ENCODE peak calls at places on chromosomes 3 and 15, in nine cellular contexts. One of them, this sample, is unnamed.

GRCh38 chr3:31456373-31456772 is 76.4 kb upstream of the STT3B start:
- DNase-seq in SK-N-SH: no peak
- DNase-seq in WTC11: no peak
- DNase-seq in K562: no peak
- DNase-seq in A549: no peak
- DNase-seq in HepG2: no peak
- DNase-seq in GM12878: no peak
- DNase-seq in HCT116: no peak
- DNase-seq in H1: no peak
- DNase-seq in this sample: peak

GRCh38 chr3:58576716-58577115 is 475 bp downstream of the FAM107A start:
- DNase-seq in H1: no peak
- DNase-seq in HCT116: no peak
- DNase-seq in WTC11: no peak
- DNase-seq in GM12878: no peak
- DNase-seq in K562: no peak
- DNase-seq in HepG2: no peak
- DNase-seq in A549: no peak
- DNase-seq in SK-N-SH: no peak
- DNase-seq in this sample: no peak

GRCh38 chr3:193915613-193916012 is 220.3 kb upstream of the HES1 start:
- DNase-seq in A549: no peak
- DNase-seq in H1: no peak
- DNase-seq in WTC11: no peak
- DNase-seq in HCT116: no peak
- DNase-seq in GM12878: no peak
- DNase-seq in K562: no peak
- DNase-seq in SK-N-SH: no peak
- DNase-seq in HepG2: no peak
- DNase-seq in this sample: no peak

GRCh38 chr3:130644600-130645232 is 101.9 kb downstream of the PIK3R4 start:
- DNase-seq in A549: no peak
- DNase-seq in GM12878: no peak
- DNase-seq in H1: no peak
- DNase-seq in K562: no peak
- DNase-seq in SK-N-SH: no peak
- DNase-seq in HCT116: no peak
- DNase-seq in WTC11: no peak
- DNase-seq in HepG2: no peak
- DNase-seq in this sample: no peak

GRCh38 chr3:99351097-99351496 is 287.3 kb upstream of the COL8A1 start:
- DNase-seq in SK-N-SH: no peak
- DNase-seq in K562: no peak
- DNase-seq in HepG2: no peak
- DNase-seq in GM12878: no peak
- DNase-seq in A549: no peak
- DNase-seq in HCT116: no peak
- DNase-seq in WTC11: no peak
- DNase-seq in H1: no peak
- DNase-seq in this sample: no peak

GRCh38 chr15:35813573-35813972 is 267.6 kb upstream of the DPH6 start:
- DNase-seq in H1: no peak
- DNase-seq in HepG2: no peak
- DNase-seq in K562: no peak
- DNase-seq in A549: no peak
- DNase-seq in HCT116: no peak
- DNase-seq in GM12878: no peak
- DNase-seq in WTC11: no peak
- DNase-seq in SK-N-SH: no peak
- DNase-seq in this sample: no peak

GRCh38 chr15:36506733-36507356 is 72.6 kb upstream of the CDIN1 start:
- DNase-seq in K562: no peak
- DNase-seq in HCT116: no peak
- DNase-seq in SK-N-SH: no peak
- DNase-seq in GM12878: no peak
- DNase-seq in HepG2: peak
- DNase-seq in A549: no peak
- DNase-seq in WTC11: no peak
- DNase-seq in H1: no peak
- DNase-seq in this sample: no peak

GRCh38 chr3:186331043-186331442 is 31.0 kb downstream of the DGKG start:
- DNase-seq in HepG2: no peak
- DNase-seq in SK-N-SH: no peak
- DNase-seq in K562: no peak
- DNase-seq in HCT116: no peak
- DNase-seq in A549: no peak
- DNase-seq in H1: no peak
- DNase-seq in GM12878: no peak
- DNase-seq in WTC11: no peak
- DNase-seq in this sample: no peak

GRCh38 chr3:17032407-17033034 is 147.8 kb downstream of the PLCL2 start:
- DNase-seq in K562: peak
- DNase-seq in H1: no peak
- DNase-seq in HCT116: peak
- DNase-seq in A549: peak
- DNase-seq in GM12878: no peak
- DNase-seq in SK-N-SH: peak
- DNase-seq in WTC11: no peak
- DNase-seq in HepG2: peak
- DNase-seq in this sample: peak

GRCh38 chr15:38516636-38517035 is 48.0 kb downstream of the RASGRP1 start:
- DNase-seq in HCT116: no peak
- DNase-seq in HepG2: no peak
- DNase-seq in GM12878: no peak
- DNase-seq in K562: no peak
- DNase-seq in WTC11: no peak
- DNase-seq in H1: no peak
- DNase-seq in A549: no peak
- DNase-seq in SK-N-SH: no peak
- DNase-seq in this sample: no peak

GRCh38 chr15:63506537-63507035 is 2.2 kb downstream of the USP3 start:
- DNase-seq in H1: no peak
- DNase-seq in SK-N-SH: no peak
- DNase-seq in HepG2: peak
- DNase-seq in WTC11: no peak
- DNase-seq in A549: peak
- DNase-seq in HCT116: no peak
- DNase-seq in K562: no peak
- DNase-seq in GM12878: no peak
- DNase-seq in this sample: peak

GRCh38 chr3:13408890-13409289 is 11.2 kb downstream of the NUP210 start:
- DNase-seq in HCT116: no peak
- DNase-seq in H1: no peak
- DNase-seq in GM12878: no peak
- DNase-seq in WTC11: no peak
- DNase-seq in HepG2: no peak
- DNase-seq in A549: no peak
- DNase-seq in K562: no peak
- DNase-seq in SK-N-SH: no peak
- DNase-seq in this sample: no peak

GRCh38 chr15:97023131-97023844 is 692.8 kb downstream of the NR2F2 start:
- DNase-seq in HCT116: no peak
- DNase-seq in WTC11: no peak
- DNase-seq in SK-N-SH: no peak
- DNase-seq in GM12878: no peak
- DNase-seq in A549: no peak
- DNase-seq in K562: no peak
- DNase-seq in HepG2: no peak
- DNase-seq in H1: no peak
- DNase-seq in this sample: peak
- TF ChIP-seq MAX in HCT116: no peak
- TF ChIP-seq MAX in WTC11: no peak
- TF ChIP-seq MAX in SK-N-SH: no peak
- TF ChIP-seq MAX in GM12878: no peak
- TF ChIP-seq MAX in A549: no peak
- TF ChIP-seq MAX in K562: no peak
- TF ChIP-seq MAX in HepG2: no peak
- TF ChIP-seq MAX in H1: no peak
- TF ChIP-seq MAX in this sample: no peak

GRCh38 chr3:48286308-48286707 is 45.4 kb downstream of the ZNF589 start:
- DNase-seq in SK-N-SH: no peak
- DNase-seq in K562: no peak
- DNase-seq in HCT116: no peak
- DNase-seq in WTC11: no peak
- DNase-seq in GM12878: no peak
- DNase-seq in A549: no peak
- DNase-seq in H1: no peak
- DNase-seq in HepG2: no peak
- DNase-seq in this sample: no peak

GRCh38 chr3:48285675-48286074 is 44.8 kb downstream of the ZNF589 start:
- DNase-seq in GM12878: no peak
- DNase-seq in HepG2: no peak
- DNase-seq in K562: no peak
- DNase-seq in HCT116: no peak
- DNase-seq in WTC11: no peak
- DNase-seq in SK-N-SH: no peak
- DNase-seq in A549: no peak
- DNase-seq in H1: no peak
- DNase-seq in this sample: no peak

GRCh38 chr3:48287034-48287433 is 46.1 kb downstream of the ZNF589 start:
- DNase-seq in K562: no peak
- DNase-seq in WTC11: no peak
- DNase-seq in GM12878: no peak
- DNase-seq in H1: no peak
- DNase-seq in HCT116: no peak
- DNase-seq in HepG2: no peak
- DNase-seq in A549: no peak
- DNase-seq in SK-N-SH: no peak
- DNase-seq in this sample: no peak

GRCh38 chr3:48280883-48281282 is 40.0 kb downstream of the ZNF589 start:
- DNase-seq in H1: no peak
- DNase-seq in A549: no peak
- DNase-seq in HepG2: no peak
- DNase-seq in K562: no peak
- DNase-seq in WTC11: no peak
- DNase-seq in SK-N-SH: no peak
- DNase-seq in GM12878: no peak
- DNase-seq in HCT116: no peak
- DNase-seq in this sample: no peak

GRCh38 chr3:48285132-48285531 is 44.2 kb downstream of the ZNF589 start:
- DNase-seq in GM12878: no peak
- DNase-seq in WTC11: no peak
- DNase-seq in A549: no peak
- DNase-seq in K562: no peak
- DNase-seq in HepG2: no peak
- DNase-seq in HCT116: no peak
- DNase-seq in SK-N-SH: no peak
- DNase-seq in H1: no peak
- DNase-seq in this sample: no peak
- TF ChIP-seq MAX in GM12878: no peak
- TF ChIP-seq MAX in WTC11: no peak
- TF ChIP-seq MAX in A549: no peak
- TF ChIP-seq MAX in K562: no peak
- TF ChIP-seq MAX in HepG2: no peak
- TF ChIP-seq MAX in HCT116: no peak
- TF ChIP-seq MAX in SK-N-SH: no peak
- TF ChIP-seq MAX in H1: no peak
- TF ChIP-seq MAX in this sample: no peak

DNA sequence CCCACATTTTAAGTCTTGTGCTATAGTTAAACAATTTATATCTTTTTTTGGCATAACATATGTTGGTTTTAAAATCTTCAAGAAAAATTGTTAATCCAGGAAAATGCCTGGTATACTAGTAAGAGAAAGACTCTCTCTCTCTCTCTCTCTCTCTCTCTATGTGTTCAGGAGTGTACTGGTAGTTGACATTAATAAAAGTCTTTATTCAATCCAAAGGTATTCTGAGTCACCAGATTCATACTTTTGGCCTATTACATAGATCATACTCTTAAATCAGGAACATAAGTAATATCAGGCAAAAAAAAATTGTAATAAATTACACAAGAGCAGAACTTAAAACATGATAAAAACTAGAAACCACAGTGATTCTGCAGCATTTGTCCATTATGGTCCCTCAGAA is 70.2 kb downstream of the TFG start:
- DNase-seq in GM12878: no peak
- DNase-seq in HepG2: no peak
- DNase-seq in K562: no peak
- DNase-seq in A549: no peak
- DNase-seq in H1: no peak
- DNase-seq in HCT116: no peak
- DNase-seq in SK-N-SH: no peak
- DNase-seq in WTC11: no peak
- DNase-seq in this sample: no peak
- TF ChIP-seq MAX in GM12878: no peak
- TF ChIP-seq MAX in HepG2: no peak
- TF ChIP-seq MAX in K562: no peak
- TF ChIP-seq MAX in A549: no peak
- TF ChIP-seq MAX in H1: no peak
- TF ChIP-seq MAX in HCT116: no peak
- TF ChIP-seq MAX in SK-N-SH: no peak
- TF ChIP-seq MAX in WTC11: no peak
- TF ChIP-seq MAX in this sample: no peak

DNA sequence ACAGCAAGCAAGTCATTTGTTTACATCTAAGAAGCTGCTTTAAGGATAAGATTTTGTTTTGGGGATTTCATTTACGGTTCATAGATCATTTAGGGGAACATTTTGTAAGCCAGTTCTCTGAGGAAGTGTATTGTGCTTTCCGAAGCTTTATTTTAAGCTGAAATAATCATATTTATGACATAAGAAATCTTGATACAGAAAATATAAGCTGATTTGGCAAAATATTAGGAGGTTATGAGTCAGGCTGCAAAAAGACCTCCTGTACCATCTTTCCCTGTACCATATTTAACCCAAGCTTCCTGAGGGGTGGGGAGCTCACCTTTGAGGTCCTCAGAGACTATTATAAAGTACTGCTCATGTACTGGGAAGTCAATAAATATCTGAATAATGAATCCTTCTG is 8.1 kb upstream of the EIF4E3 start:
- DNase-seq in WTC11: no peak
- DNase-seq in SK-N-SH: no peak
- DNase-seq in H1: no peak
- DNase-seq in K562: no peak
- DNase-seq in HepG2: no peak
- DNase-seq in HCT116: no peak
- DNase-seq in A549: no peak
- DNase-seq in GM12878: no peak
- DNase-seq in this sample: no peak
- TF ChIP-seq MAX in WTC11: no peak
- TF ChIP-seq MAX in SK-N-SH: no peak
- TF ChIP-seq MAX in H1: no peak
- TF ChIP-seq MAX in K562: no peak
- TF ChIP-seq MAX in HepG2: no peak
- TF ChIP-seq MAX in HCT116: no peak
- TF ChIP-seq MAX in A549: no peak
- TF ChIP-seq MAX in GM12878: no peak
- TF ChIP-seq MAX in this sample: no peak

This sample was measured in NB4.